ENCODE peak calls at places on chromosome 1, in nine cellular contexts. R is testis, M is tibial nerve, Q is ovary, K is mesendoderm, F is adrenal gland, L is cardiac fibroblast, T is PC-3, W is IMR-90. U is an unnamed sample.

GRCh38 chr1:243708210-243708609 is 141.8 kb downstream of the AKT3 start:
- DNase-seq in K (no peak), L (peak; percentile 48), W (no peak), F (no peak), R (no peak), T (peak; percentile 50), Q (no peak), M (no peak), U (no peak)

GRCh38 chr1:41658444-41659158 is 174.1 kb upstream of the EDN2 start:
- DNase-seq in W (no peak), R (no peak), F (no peak), K (no peak), L (no peak), Q (no peak), T (no peak), M (no peak), U (peak; percentile 30)

GRCh38 chr1:24108334-24109165 is 3.4 kb downstream of the MYOM3 start:
- DNase-seq in W (peak; percentile 69), T (peak; percentile 68), Q (no peak), L (peak; percentile 76), M (no peak), R (peak; percentile 75), K (no peak), F (peak; percentile 81), U (no peak)

GRCh38 chr1:206951318-206952105 is 5.2 kb upstream of the PIGR start:
- DNase-seq in M (no peak), L (no peak), R (no peak), F (no peak), K (no peak), T (no peak), Q (no peak), W (no peak), U (no peak)

GRCh38 chr1:3785458-3786157 is 10.7 kb downstream of the LRRC47 start:
- DNase-seq in Q (no peak), F (peak; percentile 70), R (no peak), W (no peak), L (no peak), T (peak; percentile 49), K (peak; percentile 57), M (no peak), U (peak; percentile 90)

GRCh38 chr1:22318279-22318983 is 133.2 kb upstream of the ZBTB40 start:
- DNase-seq in L (no peak), Q (peak; percentile 59), R (no peak), K (peak; percentile 81), T (no peak), M (no peak), F (peak; percentile 79), W (no peak), U (peak; percentile 86)

GRCh38 chr1:18288609-18289219 is 181.1 kb downstream of the IGSF21 start:
- DNase-seq in W (no peak), T (no peak), F (no peak), K (peak; percentile 37), Q (no peak), R (no peak), M (no peak), L (no peak), U (no peak)

GRCh38 chr1:9413877-9414213 is 121.2 kb downstream of the SPSB1 start:
- DNase-seq in L (peak; percentile 91), W (peak; percentile 77), T (no peak), R (peak; percentile 50), K (peak; percentile 34), F (no peak), M (peak; percentile 60), Q (no peak), U (no peak)

GRCh38 chr1:174940776-174941175 is 59.0 kb upstream of the CACYBP start:
- DNase-seq in F (no peak), W (no peak), M (no peak), R (no peak), K (no peak), L (no peak), Q (no peak), T (no peak), U (no peak)

GRCh38 chr1:47757226-47757975 is 239.8 kb downstream of the TRABD2B start:
- DNase-seq in Q (no peak), K (no peak), R (no peak), W (no peak), L (no peak), M (no peak), T (no peak), F (no peak), U (peak; percentile 42)

GRCh38 chr1:116359871-116360270 is 13.2 kb upstream of the ATP1A1 start:
- DNase-seq in T (no peak), F (no peak), R (no peak), W (no peak), M (no peak), K (no peak), Q (no peak), L (no peak), U (no peak)

GRCh38 chr1:30707412-30708360 is 15.7 kb downstream of the MATN1 start:
- DNase-seq in R (peak; percentile 80), T (peak; percentile 77), Q (peak; percentile 59), F (peak; percentile 85), K (peak; percentile 87), L (peak; percentile 66), M (peak; percentile 68), W (peak; percentile 56), U (peak; percentile 95)

GRCh38 chr1:110033421-110033820 is 1.0 kb upstream of the STRIP1 start:
- DNase-seq in M (no peak), F (no peak), K (no peak), L (no peak), W (no peak), T (no peak), R (no peak), Q (no peak), U (no peak)

GRCh38 chr1:149962039-149962647 is 25.5 kb upstream of the MTMR11 start:
- DNase-seq in F (peak; percentile 58), R (peak; percentile 70), Q (peak; percentile 23), K (peak; percentile 67), T (peak; percentile 89), L (peak; percentile 90), W (peak; percentile 82), M (peak; percentile 79), U (peak; percentile 78)

GRCh38 chr1:41840592-41841246 is 78.0 kb downstream of the HIVEP3 start:
- DNase-seq in R (no peak), K (no peak), F (no peak), Q (no peak), T (peak; percentile 95), M (no peak), L (no peak), W (no peak), U (no peak)

GRCh38 chr1:155070721-155071556 is 7.4 kb downstream of the EFNA4 start:
- DNase-seq in W (peak; percentile 64), F (peak; percentile 85), L (peak; percentile 65), Q (peak; percentile 75), K (peak; percentile 94), T (peak; percentile 93), M (peak; percentile 45), R (peak; percentile 90), U (peak; percentile 96)

GRCh38 chr1:201396859-201397464 is 2.2 kb downstream of the LAD1 start:
- DNase-seq in R (no peak), W (no peak), T (peak; percentile 100), Q (no peak), M (no peak), K (no peak), F (peak; percentile 54), L (no peak), U (no peak)

GRCh38 chr1:68174173-68175113 is 57.9 kb downstream of the WLS start:
- DNase-seq in Q (peak; percentile 72), M (peak; percentile 88), K (peak; percentile 61), T (peak; percentile 85), W (peak; percentile 98), F (peak; percentile 69), R (peak; percentile 70), L (peak; percentile 94), U (no peak)
- H3K4me3 ChIP-seq in Q (no peak overlapping the region), M (no peak overlapping the region), K (no peak overlapping the region), T (peak overlapping the region; percentile 44), W (no peak overlapping the region), F (no peak overlapping the region), R (no peak overlapping the region), L (no peak overlapping the region), U (no peak overlapping the region)

GRCh38 chr1:156898151-156898550 is 4.6 kb downstream of the PEAR1 start:
- DNase-seq in M (peak; percentile 27), L (peak; percentile 88), F (peak; percentile 57), Q (peak; percentile 40), K (no peak), W (peak; percentile 72), T (peak; percentile 47), R (no peak), U (peak; percentile 77)
- H3K4me3 ChIP-seq in M (no peak overlapping the region), L (no peak overlapping the region), F (no peak overlapping the region), Q (no peak overlapping the region), K (no peak overlapping the region), W (no peak overlapping the region), T (no peak overlapping the region), R (no peak overlapping the region), U (no peak overlapping the region)

DNA sequence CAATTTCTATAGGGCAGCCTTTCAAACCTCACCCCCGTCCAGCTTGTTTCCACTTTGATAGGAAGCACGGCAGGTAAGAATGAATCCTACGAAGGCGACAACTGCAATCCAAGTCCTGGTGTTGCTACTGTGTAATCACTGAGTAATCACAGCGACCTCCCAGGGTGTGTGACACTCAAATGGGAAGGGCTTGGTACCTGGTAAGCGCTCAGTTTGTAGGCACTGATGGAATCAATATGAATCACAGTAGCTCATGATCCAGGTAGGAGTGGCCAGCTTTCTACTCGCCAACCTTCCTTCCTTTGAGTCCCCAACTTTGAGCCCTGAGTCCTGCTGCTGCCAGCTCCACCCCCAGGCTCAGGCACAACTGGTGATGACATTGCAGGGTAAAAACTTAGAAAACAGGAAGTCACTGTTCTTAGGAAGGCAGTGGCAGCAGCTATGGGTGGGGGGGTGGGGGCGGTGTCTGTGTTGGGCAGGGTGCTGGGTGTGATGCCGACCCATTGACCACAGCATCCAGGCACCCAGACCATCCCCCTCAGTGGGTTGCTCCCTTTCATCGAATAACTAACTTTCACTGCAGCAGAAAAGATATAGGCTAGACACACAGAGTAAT is 70.7 kb downstream of the CD247 start:
- DNase-seq in R (no peak), W (no peak), T (peak; percentile 93), K (peak; percentile 69), M (no peak), F (no peak), L (no peak), Q (no peak), U (peak; percentile 78)
- H3K4me3 ChIP-seq in R (no peak overlapping the region), W (no peak overlapping the region), T (peak overlapping the region; percentile 45), K (no peak overlapping the region), M (no peak overlapping the region), F (no peak overlapping the region), L (no peak overlapping the region), Q (no peak overlapping the region), U (no peak overlapping the region)

DNA sequence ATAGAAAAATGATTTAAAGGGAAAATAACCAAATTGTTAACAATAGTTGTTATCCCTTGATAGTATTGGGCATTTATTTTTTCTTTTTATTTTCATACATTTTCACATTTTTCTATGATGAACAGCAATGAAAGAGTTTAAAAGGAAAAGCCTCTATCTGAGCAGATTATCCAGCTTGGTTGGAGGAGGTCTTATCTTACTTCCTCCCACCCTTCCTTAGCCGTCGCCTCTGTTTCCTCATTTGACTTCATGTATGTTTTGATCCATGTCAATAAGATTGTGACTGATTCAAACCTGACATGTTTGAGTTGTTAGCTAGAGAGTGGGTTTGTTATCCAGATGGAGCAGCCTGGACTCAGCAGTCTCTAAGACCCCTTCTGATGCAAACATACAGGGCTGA is 31.1 kb downstream of the MACO1 start:
- DNase-seq in K (no peak), T (no peak), Q (no peak), L (no peak), W (no peak), R (no peak), F (no peak), M (no peak), U (no peak)
- H3K4me3 ChIP-seq in K (no peak overlapping the region), T (no peak overlapping the region), Q (no peak overlapping the region), L (no peak overlapping the region), W (no peak overlapping the region), R (no peak overlapping the region), F (no peak overlapping the region), M (no peak overlapping the region), U (no peak overlapping the region)

U was measured in endodermal cell.